ENCODE peak calls at places on chromosomes 1 and 21, in eight cellular contexts. R, C, H, O, P, T, A and N are unnamed samples.

GRCh38 chr21:34073032-34073748 is at the start of the genes MRPS6 and SLC5A3:
- DNase-seq in C (peak; percentile 84), P (peak; percentile 70), H (peak; percentile 71), R (peak; percentile 93), A (peak; percentile 94), O (peak; percentile 80), T (peak; percentile 63), N (peak; percentile 78)

GRCh38 chr1:228767636-228768344 is 32.5 kb downstream of the RHOU start:
- DNase-seq in C (no peak), O (no peak), H (no peak), P (no peak), T (no peak), R (no peak), A (no peak), N (no peak)

GRCh38 chr1:25204797-25205441 is 27.4 kb downstream of the SYF2 start:
- DNase-seq in C (no peak), P (peak; percentile 3), A (peak; percentile 72), T (peak; percentile 15), H (no peak), R (peak; percentile 66), O (peak; percentile 49), N (peak; percentile 60)

GRCh38 chr21:45889115-45889708 is 92.4 kb upstream of the COL6A1 start:
- DNase-seq in A (no peak), H (no peak), O (no peak), P (no peak), C (no peak), R (no peak), T (no peak), N (no peak)

GRCh38 chr1:54273092-54273836 is 73.3 kb downstream of the MRPL37 start:
- DNase-seq in A (no peak), T (no peak), R (peak; percentile 93), O (peak; percentile 91), H (no peak), C (peak; percentile 76), P (peak; percentile 85), N (peak; percentile 63)

GRCh38 chr1:39969048-39969447 is 14.1 kb downstream of the MFSD2A start:
- DNase-seq in T (no peak), H (no peak), O (no peak), C (no peak), P (no peak), A (no peak), R (no peak), N (no peak)

GRCh38 chr21:43801006-43801783 is 11.8 kb downstream of the RRP1 start:
- DNase-seq in H (no peak), A (no peak), P (no peak), O (no peak), R (no peak), T (no peak), C (no peak), N (no peak)

GRCh38 chr1:29282135-29282923 is 46.0 kb downstream of the PTPRU start:
- DNase-seq in A (no peak), R (no peak), C (no peak), T (no peak), H (no peak), P (no peak), O (no peak), N (no peak)

GRCh38 chr1:16905112-16905855 is 9.5 kb downstream of the RNU1-2 start:
- DNase-seq in P (peak; percentile 71), C (no peak), O (peak; percentile 94), H (peak; percentile 65), T (peak; percentile 92), A (peak; percentile 72), R (peak; percentile 53), N (peak; percentile 100)

GRCh38 chr1:235093013-235093618 is 35.5 kb downstream of the TOMM20 start:
- DNase-seq in H (no peak), C (no peak), R (peak; percentile 58), O (peak; percentile 71), A (no peak), P (peak; percentile 42), T (no peak), N (no peak)

GRCh38 chr1:206041640-206042039 is 11.3 kb upstream of the RHEX start:
- DNase-seq in T (no peak), H (no peak), P (no peak), R (no peak), A (no peak), O (no peak), C (no peak), N (peak; percentile 63)

GRCh38 chr21:35111531-35111930 is 62.4 kb upstream of the RUNX1 start:
- DNase-seq in C (no peak), A (no peak), H (no peak), T (no peak), O (no peak), R (no peak), P (no peak), N (no peak)

GRCh38 chr1:88655685-88656299 is 28.3 kb upstream of the PKN2 start:
- DNase-seq in T (no peak), P (no peak), A (peak; percentile 29), C (no peak), R (peak; percentile 23), O (peak; percentile 49), H (no peak), N (peak; percentile 62)

GRCh38 chr21:41884501-41885030 is 5.4 kb upstream of the PRDM15 start:
- DNase-seq in C (no peak), R (no peak), A (no peak), T (no peak), H (no peak), O (no peak), P (no peak), N (no peak)

GRCh38 chr1:183477986-183478781 is 5.9 kb downstream of the SMG7 start:
- DNase-seq in H (no peak), P (no peak), R (no peak), A (peak; percentile 57), T (no peak), O (no peak), C (no peak), N (peak; percentile 80)

GRCh38 chr1:183831336-183831735 is 26.4 kb downstream of the RGL1 start:
- DNase-seq in H (no peak), P (no peak), T (no peak), A (no peak), C (no peak), R (no peak), O (no peak), N (no peak)

GRCh38 chr1:234656070-234656875 is 46.3 kb upstream of the IRF2BP2 start:
- DNase-seq in C (no peak), O (no peak), H (no peak), T (no peak), P (no peak), A (no peak), R (no peak), N (no peak)

GRCh38 chr1:84887261-84887934 is 5.6 kb downstream of the LPAR3 start:
- DNase-seq in T (no peak), C (no peak), O (no peak), R (peak; percentile 75), A (no peak), H (no peak), P (no peak), N (no peak)

GRCh38 chr1:54984126-54984842 is 3.9 kb downstream of the TMEM61 start:
- DNase-seq in P (no peak), A (no peak), T (no peak), C (no peak), R (no peak), O (no peak), H (no peak), N (no peak)

GRCh38 chr1:161133220-161133740 is 813 bp upstream of the DEDD start:
- DNase-seq in C (no peak), A (no peak), H (no peak), R (peak; percentile 23), P (no peak), O (no peak), T (peak; percentile 60), N (no peak)

GRCh38 chr1:154962238-154962678 is 676 bp upstream of the PYGO2 start:
- DNase-seq in O (peak; percentile 46), R (no peak), T (no peak), C (no peak), H (no peak), P (peak; percentile 46), A (peak; percentile 66), N (peak; percentile 78)

GRCh38 chr1:164518692-164519332 is 40.2 kb upstream of the PBX1 start:
- DNase-seq in H (no peak), P (peak; percentile 7), T (no peak), C (no peak), A (peak; percentile 62), R (no peak), O (no peak), N (peak; percentile 24)

GRCh38 chr1:159826436-159827101 is at the start of gene SLAMF8:
- DNase-seq in P (no peak), A (no peak), C (peak; percentile 56), T (no peak), O (no peak), H (no peak), R (no peak), N (no peak)